ENCODE peak calls at places on chromosomes 1 and 21, in seven cellular contexts. L is right lobe of liver, Q is mucosa of descending colon, I is SJSA1, M is colonic mucosa, Z is left ventricle myocardium inferior, P is heart right ventricle. T is an unnamed sample. For H3K36me3, the result is how much of the 10 kb centered on the place peaks cover.

GRCh38 chr1:162019006-162019405 is 4.7 kb downstream of the OLFML2B start:
- DNase-seq in I (no peak), Z (no peak), L (no peak), M (no peak), P (no peak), Q (no peak), T (no peak)

GRCh38 chr1:20187103-20187812 is 940 bp upstream of the PLA2G2C start:
- DNase-seq in M (peak), Q (peak), Z (no peak), I (no peak), L (peak), P (no peak), T (no peak)

GRCh38 chr1:14608308-14608707 is 9.8 kb downstream of the KAZN start:
- DNase-seq in Z (no peak), L (no peak), M (no peak), Q (no peak), I (no peak), P (no peak), T (no peak)

GRCh38 chr1:178344513-178345077 is 152.2 kb downstream of the CLEC20A start:
- DNase-seq in P (peak), Q (no peak), M (peak), Z (no peak), L (no peak), I (no peak), T (peak)

GRCh38 chr1:2049517-2050481 is at the start of gene PRKCZ:
- DNase-seq in I (no peak), M (peak), Z (peak), Q (peak), L (peak), P (peak), T (no peak)

GRCh38 chr21:42571391-42572150 is 57.9 kb downstream of the SLC37A1 start:
- DNase-seq in L (peak), P (no peak), Q (peak), I (peak), M (no peak), Z (no peak), T (no peak)

GRCh38 chr1:227351443-227351842 is 33.2 kb upstream of the CDC42BPA start:
- DNase-seq in I (no peak), M (no peak), L (no peak), Z (no peak), Q (no peak), P (peak), T (no peak)

GRCh38 chr1:42427240-42427639 is 28.6 kb downstream of the ZMYND12 start:
- DNase-seq in P (no peak), Z (no peak), Q (no peak), L (no peak), M (no peak), I (no peak), T (no peak)

GRCh38 chr1:192878249-192878648 is 69.4 kb downstream of the RGS2 start:
- DNase-seq in Z (peak), M (peak), P (peak), Q (no peak), L (no peak), I (no peak), T (no peak)

GRCh38 chr1:119613769-119614358 is 34.2 kb downstream of the ZNF697 start:
- DNase-seq in I (peak), P (peak), Z (peak), M (peak), L (peak), Q (peak), T (peak)
- H3K4me3 ChIP-seq in I (no peak), P (no peak), Z (no peak), M (no peak), L (no peak), Q (no peak), T (no peak)

GRCh38 chr1:24656046-24656445 is 12.9 kb downstream of the SRRM1 start:
- DNase-seq in L (no peak), I (no peak), P (no peak), Q (no peak), Z (no peak), M (no peak), T (no peak)
- H3K36me3 ChIP-seq in L (half or more), I (half or more), P (half or more), Q (under half), Z (half or more), M (under half), T (half or more)

GRCh38 chr1:47692196-47692595 is 254.4 kb downstream of the FOXD2 start:
- DNase-seq in P (no peak), M (peak), L (peak), Q (no peak), I (peak), Z (no peak), T (no peak)

GRCh38 chr1:47688161-47688560 is 250.3 kb downstream of the FOXD2 start:
- DNase-seq in P (no peak), L (peak), I (peak), Q (no peak), M (peak), Z (no peak), T (peak)

GRCh38 chr1:47690341-47691244 is 252.7 kb downstream of the FOXD2 start:
- DNase-seq in Q (no peak), I (peak), P (no peak), M (peak), Z (no peak), L (peak), T (peak)

GRCh38 chr1:47688631-47689296 is 250.9 kb downstream of the FOXD2 start:
- DNase-seq in L (peak), Q (no peak), P (no peak), Z (no peak), M (peak), I (peak), T (peak)

DNA sequence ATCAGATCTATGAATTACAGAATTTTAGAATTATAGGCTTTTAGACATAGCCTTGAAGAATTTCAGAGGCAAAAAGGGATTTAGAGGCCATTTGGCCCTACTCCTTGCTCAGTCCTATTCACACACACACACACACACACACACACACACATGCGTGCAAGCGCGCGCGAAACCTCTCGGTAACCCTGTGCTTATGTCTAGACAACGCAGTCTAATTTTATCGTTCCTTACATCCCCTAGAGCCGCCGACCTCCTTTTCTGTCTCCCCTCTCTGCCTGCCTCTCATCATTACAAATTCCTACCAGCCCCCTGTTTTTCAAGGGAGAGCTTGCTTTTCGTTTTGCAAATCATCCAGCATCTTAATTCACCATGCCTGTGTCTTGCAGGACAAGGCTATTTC is 252.1 kb downstream of the FOXD2 start:
- DNase-seq in P (no peak), Q (no peak), L (peak), I (peak), M (peak), Z (no peak), T (peak)
- H3K4me3 ChIP-seq in P (no peak), Q (no peak), L (no peak), I (no peak), M (no peak), Z (no peak), T (peak)

DNA sequence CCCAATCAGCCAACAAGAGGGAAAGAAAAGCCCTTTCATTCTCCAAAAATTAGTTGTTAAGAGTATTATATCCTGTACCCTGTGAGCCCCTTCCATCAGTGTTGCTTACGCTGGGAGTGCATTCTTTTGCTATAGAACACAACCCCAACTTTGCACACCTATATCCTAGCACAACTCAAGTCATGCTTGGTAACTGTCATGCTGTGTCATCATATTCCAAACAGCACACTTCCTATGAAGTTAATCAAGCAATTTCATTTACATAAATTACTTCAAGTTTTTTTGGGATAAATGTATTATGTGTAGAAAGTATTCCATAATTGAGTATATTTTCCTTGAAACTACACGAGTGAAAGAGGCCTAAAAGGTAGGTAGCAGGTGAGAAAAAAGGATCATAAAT is 20.0 kb downstream of the FUBP1 start:
- DNase-seq in M (no peak), I (no peak), Z (no peak), Q (no peak), L (no peak), P (no peak), T (no peak)
- H3K36me3 ChIP-seq in M (under half), I (half or more), Z (half or more), Q (under half), L (half or more), P (half or more), T (half or more)

DNA sequence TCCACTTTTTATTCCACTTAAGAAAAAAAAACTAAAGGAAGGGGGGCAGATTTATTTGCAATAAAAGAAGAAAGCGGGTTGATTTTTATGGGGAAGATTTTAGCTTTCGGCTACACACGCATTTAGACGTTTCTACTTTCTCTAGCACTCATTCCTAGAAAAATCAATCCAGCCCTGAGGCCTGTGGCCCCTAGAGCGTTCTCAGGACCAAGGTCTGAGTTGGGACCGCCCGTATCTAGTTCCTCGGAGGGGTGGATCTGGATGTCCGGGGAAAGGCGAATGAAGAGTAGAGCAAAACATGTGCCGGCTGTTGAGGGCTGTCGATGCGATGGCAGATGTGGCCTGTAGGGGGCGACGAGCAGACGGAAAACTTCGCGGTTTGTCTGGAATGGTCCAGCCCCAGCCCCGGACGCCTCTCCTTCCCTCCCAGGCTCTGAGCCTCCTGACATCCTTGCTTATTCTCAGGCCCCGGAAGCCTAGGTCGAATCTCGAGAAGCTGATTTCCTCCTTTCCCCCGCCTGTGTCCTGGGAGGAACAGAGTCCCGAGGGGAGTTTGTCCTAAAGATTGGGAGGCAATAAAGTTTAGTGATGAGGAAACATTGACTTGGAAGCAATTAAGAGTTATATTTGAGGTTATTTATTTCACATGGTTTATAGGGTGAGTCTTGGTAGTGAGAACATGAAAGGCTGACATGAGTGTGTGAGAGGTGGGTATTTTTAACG is 5.2 kb downstream of the FOXD3 start:
- DNase-seq in Q (peak), I (peak), Z (no peak), M (peak), L (peak), P (no peak), T (peak)
- H3K4me3 ChIP-seq in Q (no peak), I (no peak), Z (no peak), M (no peak), L (no peak), P (no peak), T (no peak)

DNA sequence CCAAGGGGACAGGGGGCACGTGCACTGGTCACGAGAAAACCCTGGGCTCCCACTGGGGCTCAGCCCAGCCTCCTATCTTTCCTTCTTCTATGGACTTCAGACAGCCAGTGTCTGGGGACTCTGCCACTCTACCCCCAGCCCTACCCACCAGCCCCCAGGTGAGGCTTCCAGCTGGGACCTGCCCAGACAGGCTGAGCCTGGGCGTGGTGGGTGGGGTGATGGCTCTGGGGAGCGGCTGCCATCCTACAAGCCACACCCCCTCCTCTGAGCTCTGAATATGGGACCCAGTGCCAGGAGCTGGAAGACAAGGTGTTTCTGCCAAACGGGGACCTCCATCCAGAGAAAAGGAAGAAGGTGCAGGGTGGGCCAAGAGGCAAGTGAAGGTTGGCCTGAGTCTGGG is 8.0 kb upstream of the SFN start:
- DNase-seq in Z (no peak), I (no peak), L (no peak), P (no peak), M (peak), Q (peak), T (no peak)
- H3K36me3 ChIP-seq in Z (half or more), I (under half), L (under half), P (half or more), M (under half), Q (under half), T (under half)

T was measured in SJCRH30.